ENCODE peak calls at places on chromosomes 13 and 19, in four cellular contexts. L is heart right ventricle; P is CD4-positive, alpha-beta T cell; Q is PC-9. F is an unnamed sample.

GRCh38 chr13:109332501-109333499 is 453.6 kb downstream of the IRS2 start:
- DNase-seq in L (no peak), P (no peak), Q (no peak), F (no peak)

GRCh38 chr13:104553156-104553555 is 1486.9 kb upstream of the SLC10A2 start:
- DNase-seq in L (no peak), P (no peak), Q (no peak), F (no peak)

GRCh38 chr19:50332264-50333038 is 3.3 kb upstream of the KCNC3 start:
- DNase-seq in L (peak), P (no peak), Q (peak), F (no peak)

GRCh38 chr19:32186542-32187330 is 158.7 kb upstream of the ZNF507 start:
- DNase-seq in L (no peak), P (no peak), Q (no peak), F (no peak)

GRCh38 chr13:101289764-101290163 is 126.5 kb downstream of the NALCN start:
- DNase-seq in L (no peak), P (no peak), Q (no peak), F (no peak)

GRCh38 chr19:28553005-28553404 is 659.9 kb downstream of the UQCRFS1 start:
- DNase-seq in L (no peak), P (no peak), Q (no peak), F (no peak)

GRCh38 chr19:19486343-19487076 is 28.8 kb downstream of the TSSK6 start:
- DNase-seq in L (no peak), P (no peak), Q (no peak), F (no peak)

GRCh38 chr19:21912654-21913053 is 76.7 kb upstream of the ZNF43 start:
- DNase-seq in L (no peak), P (no peak), Q (no peak), F (no peak)

GRCh38 chr19:42362891-42363440 is 27.1 kb downstream of the CNFN start:
- DNase-seq in L (no peak), P (no peak), Q (no peak), F (no peak)

GRCh38 chr19:56423985-56424353 is 19.8 kb downstream of the ZNF583 start:
- DNase-seq in L (no peak), P (no peak), Q (no peak), F (no peak)

GRCh38 chr19:17803264-17803896 is 8.4 kb downstream of the B3GNT3 start:
- DNase-seq in L (no peak), P (peak), Q (peak), F (no peak)

GRCh38 chr13:79966502-79966901 is 374.4 kb downstream of the SPRY2 start:
- DNase-seq in L (no peak), P (no peak), Q (peak), F (no peak)

GRCh38 chr13:29369060-29369743 is 226.3 kb downstream of the SLC7A1 start:
- DNase-seq in L (no peak), P (no peak), Q (peak), F (no peak)

GRCh38 chr13:50126378-50127016 is 111.3 kb downstream of the KCNRG start:
- DNase-seq in L (no peak), P (no peak), Q (peak), F (peak)

GRCh38 chr13:76094645-76095044 is 458.5 kb downstream of the LMO7 start:
- DNase-seq in L (no peak), P (no peak), Q (no peak), F (no peak)

GRCh38 chr19:23771761-23772667 is 13.3 kb upstream of the ZNF681 start:
- DNase-seq in L (no peak), P (no peak), Q (no peak), F (no peak)

GRCh38 chr13:23460309-23460708 is 26.8 kb upstream of the SACS start:
- DNase-seq in L (no peak), P (no peak), Q (no peak), F (peak)

GRCh38 chr13:101150998-101151397 is 265.3 kb downstream of the NALCN start:
- DNase-seq in L (no peak), P (no peak), Q (no peak), F (no peak)

GRCh38 chr19:49642488-49643035 is 553 bp downstream of the SCAF1 start:
- DNase-seq in L (no peak), P (no peak), Q (no peak), F (no peak)

GRCh38 chr13:73870036-73870741 is 264.0 kb downstream of the KLF12 start:
- DNase-seq in L (no peak), P (no peak), Q (no peak), F (no peak)

GRCh38 chr19:34475026-34475974 is 6.3 kb upstream of the WTIP start:
- DNase-seq in L (no peak), P (no peak), Q (peak), F (no peak)

GRCh38 chr13:26561636-26562537 is 4.4 kb downstream of the WASF3 start:
- DNase-seq in L (no peak), P (no peak), Q (no peak), F (no peak)

GRCh38 chr13:80235559-80236296 is 105.2 kb downstream of the SPRY2 start:
- DNase-seq in L (peak), P (no peak), Q (peak), F (no peak)

GRCh38 chr19:13705928-13706447 is 58.3 kb upstream of the MRI1 start:
- DNase-seq in L (no peak), P (no peak), Q (no peak), F (no peak)

GRCh38 chr19:17075860-17076538 is 422 bp downstream of the MYO9B start:
- DNase-seq in L (peak), P (peak), Q (no peak), F (peak)

GRCh38 chr13:41565221-41565620 is 107.9 kb downstream of the RGCC start:
- DNase-seq in L (no peak), P (no peak), Q (no peak), F (no peak)

GRCh38 chr13:35979378-35979911 is 151.7 kb downstream of the DCLK1 start:
- DNase-seq in L (peak), P (no peak), Q (no peak), F (no peak)

GRCh38 chr19:18173572-18174294 is at the start of gene IFI30:
- DNase-seq in L (peak), P (peak), Q (peak), F (peak)

GRCh38 chr13:91058066-91058465 is 289.4 kb upstream of the MIR17HG start:
- DNase-seq in L (no peak), P (no peak), Q (no peak), F (no peak)

GRCh38 chr13:111251646-111252448 is 68.6 kb upstream of the TEX29 start:
- DNase-seq in L (no peak), P (no peak), Q (no peak), F (no peak)

GRCh38 chr13:36131215-36131930 is at the start of gene DCLK1:
- DNase-seq in L (peak), P (no peak), Q (no peak), F (no peak)

GRCh38 chr19:48735031-48735615 is 5.3 kb downstream of the RASIP1 start:
- DNase-seq in L (no peak), P (no peak), Q (peak), F (no peak)

GRCh38 chr13:98368019-98368418 is 190.9 kb upstream of the RNF113B start:
- DNase-seq in L (no peak), P (no peak), Q (peak), F (no peak)

GRCh38 chr13:94667190-94667589 is 45.2 kb downstream of the SOX21 start:
- DNase-seq in L (no peak), P (no peak), Q (no peak), F (no peak)

GRCh38 chr19:15810335-15810734 is 5.1 kb downstream of the OR10H1 start:
- DNase-seq in L (peak), P (no peak), Q (peak), F (no peak)
- TF ChIP-seq CTCF in L (peak), P (no peak), Q (peak), F (peak)

GRCh38 chr19:4679416-4679815 is 9.3 kb upstream of the MYDGF start:
- DNase-seq in L (no peak), P (no peak), Q (no peak), F (no peak)

GRCh38 chr19:4673726-4674125 is 3.6 kb upstream of the MYDGF start:
- DNase-seq in L (no peak), P (no peak), Q (no peak), F (no peak)

GRCh38 chr19:4678881-4679379 is 8.8 kb upstream of the MYDGF start:
- DNase-seq in L (no peak), P (no peak), Q (no peak), F (no peak)

GRCh38 chr19:4675346-4675745 is 5.2 kb upstream of the MYDGF start:
- DNase-seq in L (no peak), P (no peak), Q (no peak), F (no peak)

GRCh38 chr19:4676955-4677731 is 7.0 kb upstream of the MYDGF start:
- DNase-seq in L (peak), P (no peak), Q (no peak), F (no peak)
- TF ChIP-seq CTCF in L (peak), P (no peak), Q (peak), F (peak)

GRCh38 chr13:27712421-27712820 is 79.9 kb upstream of the GSX1 start:
- DNase-seq in L (peak), P (peak), Q (no peak), F (no peak)
- TF ChIP-seq CTCF in L (peak), P (peak), Q (peak), F (peak)

GRCh38 chr13:46295531-46296464 is 84.1 kb downstream of the LRRC63 start:
- DNase-seq in L (no peak), P (peak), Q (no peak), F (peak)

GRCh38 chr13:46296465-46296822 is 84.7 kb downstream of the LRRC63 start:
- DNase-seq in L (no peak), P (no peak), Q (no peak), F (no peak)

GRCh38 chr13:46296920-46297319 is 85.2 kb downstream of the LRRC63 start:
- DNase-seq in L (no peak), P (no peak), Q (no peak), F (no peak)

GRCh38 chr13:46297338-46297737 is 85.6 kb downstream of the LRRC63 start:
- DNase-seq in L (no peak), P (no peak), Q (no peak), F (no peak)
- TF ChIP-seq CTCF in L (no peak), P (no peak), Q (no peak), F (no peak)

DNA sequence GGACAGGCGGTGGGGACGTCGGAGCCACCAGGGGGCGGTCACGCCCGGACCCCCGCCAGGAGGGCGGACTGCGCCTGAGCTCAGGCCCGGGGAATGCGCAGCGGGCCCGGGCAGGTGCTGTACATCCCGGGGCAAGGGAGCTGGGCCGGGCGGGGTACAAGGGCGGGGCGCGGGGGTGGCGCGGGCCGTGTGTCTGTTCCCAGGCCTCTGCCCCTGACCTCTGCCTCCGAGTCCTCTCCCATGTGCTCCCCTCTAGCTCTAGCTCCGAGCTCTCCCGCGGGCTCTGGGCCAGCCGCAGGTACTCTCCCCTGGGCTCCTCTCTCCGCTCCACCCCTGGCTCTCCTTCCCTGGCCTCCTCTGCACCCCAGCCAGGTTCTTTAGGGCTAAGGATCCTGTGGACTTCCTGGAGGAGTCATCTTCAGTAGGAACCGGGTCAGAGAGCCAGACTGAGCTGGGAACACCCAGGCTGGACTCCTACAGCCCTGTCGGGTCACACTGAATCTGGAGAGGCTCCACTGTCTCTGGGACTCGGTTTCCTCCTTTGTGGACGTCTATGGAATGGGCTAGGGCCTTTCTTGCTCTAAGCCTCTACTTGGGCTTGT is 2.3 kb downstream of the PPP1R13L start:
- DNase-seq in L (no peak), P (no peak), Q (no peak), F (peak)
- TF ChIP-seq CTCF in L (peak), P (no peak), Q (no peak), F (no peak)

DNA sequence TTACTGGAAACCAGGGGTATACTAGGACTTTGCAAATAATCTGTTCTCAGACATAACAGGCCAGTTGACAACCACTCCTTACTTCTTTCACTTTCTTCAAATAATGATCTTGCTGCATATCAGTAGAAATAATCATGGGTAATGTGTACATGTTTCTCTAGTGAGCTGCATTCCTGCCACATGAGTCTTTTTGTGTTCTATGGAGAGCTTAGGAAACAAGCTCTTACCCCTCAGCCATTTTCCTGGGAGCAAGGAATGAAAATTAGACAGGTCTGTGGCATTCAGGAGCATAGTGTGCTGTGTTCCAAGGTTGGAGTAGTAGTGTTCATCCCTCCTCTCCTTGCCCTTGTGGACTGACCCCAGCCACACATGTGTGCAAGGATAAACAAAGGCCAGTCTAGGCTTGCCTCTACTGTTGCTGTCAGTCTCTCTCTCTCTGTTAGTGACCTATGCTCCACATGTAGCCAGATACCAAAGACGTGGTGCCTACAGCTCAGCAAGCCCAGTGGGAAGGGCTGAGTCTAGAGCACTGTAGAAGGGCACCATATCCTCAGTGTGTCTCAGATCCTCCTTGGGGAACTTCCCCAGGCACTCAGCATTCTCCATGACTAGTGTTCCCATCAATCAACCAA is 11.5 kb upstream of the OXGR1 start:
- DNase-seq in L (no peak), P (no peak), Q (peak), F (no peak)
- TF ChIP-seq CTCF in L (no peak), P (no peak), Q (no peak), F (no peak)